ENCODE peak calls at places on chromosomes 5 and 9, in eight cellular contexts. One of them, this sample, is unnamed.

GRCh38 chr5:179319123-179319522 is 26.1 kb downstream of the ADAMTS2 start:
- DNase-seq in colonic mucosa: no peak
- DNase-seq in pancreas: no peak
- DNase-seq in upper lobe of right lung: peak; percentile 29
- DNase-seq in fibroblast of lung: no peak
- DNase-seq in ascending aorta: no peak
- DNase-seq in cardiac muscle cell: no peak
- DNase-seq in H1: no peak
- DNase-seq in this sample: no peak

GRCh38 chr9:32550046-32550608 is 2.0 kb upstream of the SMIM27 start:
- DNase-seq in cardiac muscle cell: peak; percentile 18
- DNase-seq in H1: no peak
- DNase-seq in pancreas: no peak
- DNase-seq in upper lobe of right lung: no peak
- DNase-seq in ascending aorta: no peak
- DNase-seq in fibroblast of lung: peak; percentile 41
- DNase-seq in colonic mucosa: no peak
- DNase-seq in this sample: peak; percentile 32

GRCh38 chr5:159405611-159406031 is 75.3 kb upstream of the IL12B start:
- DNase-seq in fibroblast of lung: no peak
- DNase-seq in cardiac muscle cell: no peak
- DNase-seq in colonic mucosa: no peak
- DNase-seq in H1: no peak
- DNase-seq in pancreas: no peak
- DNase-seq in upper lobe of right lung: no peak
- DNase-seq in ascending aorta: no peak
- DNase-seq in this sample: no peak

GRCh38 chr9:127065592-127065991 is 56.8 kb downstream of the ANGPTL2 start:
- DNase-seq in pancreas: no peak
- DNase-seq in upper lobe of right lung: no peak
- DNase-seq in colonic mucosa: no peak
- DNase-seq in cardiac muscle cell: no peak
- DNase-seq in H1: no peak
- DNase-seq in ascending aorta: no peak
- DNase-seq in fibroblast of lung: peak; percentile 47
- DNase-seq in this sample: peak; percentile 45

GRCh38 chr5:157387683-157388093 is 72.3 kb upstream of the NIPAL4 start:
- DNase-seq in ascending aorta: peak; percentile 88
- DNase-seq in colonic mucosa: no peak
- DNase-seq in upper lobe of right lung: no peak
- DNase-seq in cardiac muscle cell: peak; percentile 42
- DNase-seq in fibroblast of lung: peak; percentile 97
- DNase-seq in pancreas: no peak
- DNase-seq in H1: no peak
- DNase-seq in this sample: peak; percentile 88

GRCh38 chr9:108466238-108466637 is 389.5 kb downstream of the ACTL7B start:
- DNase-seq in colonic mucosa: no peak
- DNase-seq in H1: no peak
- DNase-seq in fibroblast of lung: no peak
- DNase-seq in upper lobe of right lung: no peak
- DNase-seq in ascending aorta: no peak
- DNase-seq in pancreas: no peak
- DNase-seq in cardiac muscle cell: no peak
- DNase-seq in this sample: no peak

GRCh38 chr5:84191296-84191695 is 193.4 kb downstream of the EDIL3 start:
- DNase-seq in pancreas: no peak
- DNase-seq in cardiac muscle cell: peak; percentile 5
- DNase-seq in H1: no peak
- DNase-seq in colonic mucosa: peak; percentile 27
- DNase-seq in upper lobe of right lung: no peak
- DNase-seq in ascending aorta: no peak
- DNase-seq in fibroblast of lung: no peak
- DNase-seq in this sample: peak; percentile 7

GRCh38 chr9:136645903-136646754 is 16.6 kb upstream of the EGFL7 start:
- DNase-seq in ascending aorta: no peak
- DNase-seq in H1: no peak
- DNase-seq in pancreas: no peak
- DNase-seq in fibroblast of lung: no peak
- DNase-seq in upper lobe of right lung: peak; percentile 76
- DNase-seq in cardiac muscle cell: no peak
- DNase-seq in colonic mucosa: no peak
- DNase-seq in this sample: no peak

GRCh38 chr5:179266291-179267070 is 78.8 kb downstream of the ADAMTS2 start:
- DNase-seq in fibroblast of lung: no peak
- DNase-seq in pancreas: no peak
- DNase-seq in cardiac muscle cell: no peak
- DNase-seq in H1: no peak
- DNase-seq in ascending aorta: peak; percentile 58
- DNase-seq in upper lobe of right lung: peak; percentile 48
- DNase-seq in colonic mucosa: no peak
- DNase-seq in this sample: no peak

GRCh38 chr9:78905387-78905786 is 608.5 kb downstream of the PSAT1 start:
- DNase-seq in H1: no peak
- DNase-seq in pancreas: no peak
- DNase-seq in fibroblast of lung: no peak
- DNase-seq in colonic mucosa: no peak
- DNase-seq in ascending aorta: no peak
- DNase-seq in cardiac muscle cell: no peak
- DNase-seq in upper lobe of right lung: no peak
- DNase-seq in this sample: no peak

GRCh38 chr9:133838859-133839507 is 100.8 kb upstream of the SARDH start:
- DNase-seq in upper lobe of right lung: no peak
- DNase-seq in H1: no peak
- DNase-seq in fibroblast of lung: no peak
- DNase-seq in colonic mucosa: no peak
- DNase-seq in ascending aorta: no peak
- DNase-seq in cardiac muscle cell: no peak
- DNase-seq in pancreas: no peak
- DNase-seq in this sample: no peak

GRCh38 chr9:108142504-108143201 is 653.1 kb upstream of the KLF4 start:
- DNase-seq in colonic mucosa: peak; percentile 80
- DNase-seq in fibroblast of lung: peak; percentile 94
- DNase-seq in upper lobe of right lung: peak; percentile 73
- DNase-seq in H1: no peak
- DNase-seq in ascending aorta: peak; percentile 93
- DNase-seq in pancreas: no peak
- DNase-seq in cardiac muscle cell: peak; percentile 8
- DNase-seq in this sample: peak; percentile 51

GRCh38 chr9:125438506-125439433 is 177.1 kb downstream of the GAPVD1 start:
- DNase-seq in pancreas: no peak
- DNase-seq in fibroblast of lung: no peak
- DNase-seq in ascending aorta: no peak
- DNase-seq in colonic mucosa: no peak
- DNase-seq in upper lobe of right lung: no peak
- DNase-seq in cardiac muscle cell: no peak
- DNase-seq in H1: no peak
- DNase-seq in this sample: no peak

GRCh38 chr5:9654886-9655285 is 24.7 kb upstream of the TAS2R1 start:
- DNase-seq in cardiac muscle cell: no peak
- DNase-seq in H1: no peak
- DNase-seq in pancreas: no peak
- DNase-seq in colonic mucosa: no peak
- DNase-seq in ascending aorta: no peak
- DNase-seq in fibroblast of lung: no peak
- DNase-seq in upper lobe of right lung: no peak
- DNase-seq in this sample: peak; percentile 76

GRCh38 chr5:176818391-176819098 is 8.2 kb downstream of the UNC5A start:
- DNase-seq in pancreas: no peak
- DNase-seq in colonic mucosa: no peak
- DNase-seq in ascending aorta: no peak
- DNase-seq in upper lobe of right lung: no peak
- DNase-seq in fibroblast of lung: no peak
- DNase-seq in cardiac muscle cell: no peak
- DNase-seq in H1: no peak
- DNase-seq in this sample: no peak

GRCh38 chr5:156094001-156094400 is 233.0 kb upstream of the SGCD start:
- DNase-seq in colonic mucosa: no peak
- DNase-seq in H1: peak; percentile 10
- DNase-seq in upper lobe of right lung: no peak
- DNase-seq in ascending aorta: no peak
- DNase-seq in cardiac muscle cell: peak; percentile 23
- DNase-seq in pancreas: no peak
- DNase-seq in fibroblast of lung: no peak
- DNase-seq in this sample: no peak

GRCh38 chr9:99868845-99869244 is 37.6 kb upstream of the STX17 start:
- DNase-seq in pancreas: no peak
- DNase-seq in upper lobe of right lung: no peak
- DNase-seq in H1: no peak
- DNase-seq in colonic mucosa: no peak
- DNase-seq in ascending aorta: no peak
- DNase-seq in fibroblast of lung: no peak
- DNase-seq in cardiac muscle cell: no peak
- DNase-seq in this sample: peak; percentile 29

GRCh38 chr5:55303238-55303690 is 4.2 kb downstream of the DHX29 start:
- DNase-seq in fibroblast of lung: peak; percentile 91
- DNase-seq in ascending aorta: peak; percentile 68
- DNase-seq in upper lobe of right lung: no peak
- DNase-seq in colonic mucosa: peak; percentile 21
- DNase-seq in pancreas: no peak
- DNase-seq in cardiac muscle cell: no peak
- DNase-seq in H1: no peak
- DNase-seq in this sample: peak; percentile 51

GRCh38 chr5:38060354-38060753 is 198.0 kb upstream of the EGFLAM start:
- DNase-seq in upper lobe of right lung: no peak
- DNase-seq in ascending aorta: no peak
- DNase-seq in cardiac muscle cell: no peak
- DNase-seq in colonic mucosa: no peak
- DNase-seq in H1: no peak
- DNase-seq in fibroblast of lung: peak; percentile 39
- DNase-seq in pancreas: no peak
- DNase-seq in this sample: peak; percentile 27

GRCh38 chr5:170293273-170293672 is 4.3 kb downstream of the LCP2 start:
- DNase-seq in ascending aorta: no peak
- DNase-seq in colonic mucosa: peak; percentile 59
- DNase-seq in pancreas: peak; percentile 54
- DNase-seq in H1: no peak
- DNase-seq in fibroblast of lung: no peak
- DNase-seq in upper lobe of right lung: peak; percentile 78
- DNase-seq in cardiac muscle cell: no peak
- DNase-seq in this sample: no peak

GRCh38 chr9:7196467-7196866 is 438.7 kb downstream of the KDM4C start:
- DNase-seq in pancreas: no peak
- DNase-seq in fibroblast of lung: no peak
- DNase-seq in H1: no peak
- DNase-seq in ascending aorta: no peak
- DNase-seq in cardiac muscle cell: no peak
- DNase-seq in upper lobe of right lung: no peak
- DNase-seq in colonic mucosa: no peak
- DNase-seq in this sample: no peak

GRCh38 chr5:112491257-112491656 is 72.2 kb upstream of the EPB41L4A start:
- DNase-seq in pancreas: no peak
- DNase-seq in upper lobe of right lung: no peak
- DNase-seq in colonic mucosa: no peak
- DNase-seq in cardiac muscle cell: no peak
- DNase-seq in fibroblast of lung: no peak
- DNase-seq in H1: no peak
- DNase-seq in ascending aorta: no peak
- DNase-seq in this sample: no peak

GRCh38 chr5:101675510-101675909 is 620.6 kb downstream of the SLCO4C1 start:
- DNase-seq in ascending aorta: no peak
- DNase-seq in colonic mucosa: no peak
- DNase-seq in pancreas: no peak
- DNase-seq in H1: no peak
- DNase-seq in fibroblast of lung: no peak
- DNase-seq in upper lobe of right lung: no peak
- DNase-seq in cardiac muscle cell: no peak
- DNase-seq in this sample: no peak

GRCh38 chr5:150413176-150413901 is 629 bp upstream of the CD74 start:
- DNase-seq in fibroblast of lung: no peak
- DNase-seq in pancreas: no peak
- DNase-seq in colonic mucosa: no peak
- DNase-seq in ascending aorta: no peak
- DNase-seq in upper lobe of right lung: peak; percentile 50
- DNase-seq in H1: no peak
- DNase-seq in cardiac muscle cell: no peak
- DNase-seq in this sample: no peak

GRCh38 chr5:150412319-150413175 is at the start of gene CD74:
- DNase-seq in H1: no peak
- DNase-seq in colonic mucosa: peak; percentile 84
- DNase-seq in cardiac muscle cell: peak; percentile 76
- DNase-seq in pancreas: peak; percentile 87
- DNase-seq in ascending aorta: peak; percentile 93
- DNase-seq in upper lobe of right lung: peak; percentile 95
- DNase-seq in fibroblast of lung: no peak
- DNase-seq in this sample: peak; percentile 45

GRCh38 chr5:150409638-150410523 is 2.8 kb downstream of the CD74 start:
- DNase-seq in H1: peak; percentile 44
- DNase-seq in upper lobe of right lung: peak; percentile 84
- DNase-seq in pancreas: peak; percentile 86
- DNase-seq in fibroblast of lung: peak; percentile 86
- DNase-seq in cardiac muscle cell: peak; percentile 89
- DNase-seq in ascending aorta: peak; percentile 92
- DNase-seq in colonic mucosa: peak; percentile 87
- DNase-seq in this sample: peak; percentile 86

GRCh38 chr5:150411245-150411979 is 1.3 kb downstream of the CD74 start:
- DNase-seq in cardiac muscle cell: peak; percentile 50
- DNase-seq in upper lobe of right lung: peak; percentile 81
- DNase-seq in fibroblast of lung: no peak
- DNase-seq in ascending aorta: no peak
- DNase-seq in H1: no peak
- DNase-seq in colonic mucosa: peak; percentile 38
- DNase-seq in pancreas: peak; percentile 56
- DNase-seq in this sample: peak; percentile 28

GRCh38 chr5:150410524-150411244 is 2.0 kb downstream of the CD74 start:
- DNase-seq in cardiac muscle cell: peak; percentile 87
- DNase-seq in colonic mucosa: peak; percentile 80
- DNase-seq in ascending aorta: peak; percentile 86
- DNase-seq in H1: no peak
- DNase-seq in pancreas: peak; percentile 80
- DNase-seq in fibroblast of lung: peak; percentile 76
- DNase-seq in upper lobe of right lung: no peak
- DNase-seq in this sample: peak; percentile 65
- H3K27ac ChIP-seq in cardiac muscle cell: peak overlapping the region; percentile 22
- H3K27ac ChIP-seq in colonic mucosa: peak overlapping the region; percentile 79
- H3K27ac ChIP-seq in ascending aorta: peak overlapping the region; percentile 86
- H3K27ac ChIP-seq in H1: no peak overlapping the region
- H3K27ac ChIP-seq in pancreas: peak overlapping the region; percentile 41
- H3K27ac ChIP-seq in fibroblast of lung: no peak overlapping the region
- H3K27ac ChIP-seq in upper lobe of right lung: peak overlapping the region; percentile 97
- H3K27ac ChIP-seq in this sample: no peak overlapping the region

GRCh38 chr5:321726-322251 is 275 bp downstream of the AHRR start:
- DNase-seq in fibroblast of lung: no peak
- DNase-seq in colonic mucosa: no peak
- DNase-seq in H1: no peak
- DNase-seq in pancreas: no peak
- DNase-seq in ascending aorta: no peak
- DNase-seq in upper lobe of right lung: peak; percentile 65
- DNase-seq in cardiac muscle cell: no peak
- DNase-seq in this sample: no peak
- H3K27me3 ChIP-seq in fibroblast of lung: no peaks in the 10 kb centered on the region
- H3K27me3 ChIP-seq in colonic mucosa: peaks cover 38% of the 10 kb centered on the region
- H3K27me3 ChIP-seq in H1: peaks cover 52% of the 10 kb centered on the region
- H3K27me3 ChIP-seq in pancreas: peaks cover 12% of the 10 kb centered on the region
- H3K27me3 ChIP-seq in ascending aorta: peaks cover 9% of the 10 kb centered on the region
- H3K27me3 ChIP-seq in upper lobe of right lung: peaks cover 11% of the 10 kb centered on the region
- H3K27me3 ChIP-seq in cardiac muscle cell: peaks cover 65% of the 10 kb centered on the region
- H3K27me3 ChIP-seq in this sample: peaks cover 4% of the 10 kb centered on the region

GRCh38 chr5:133289686-133290367 is 238.0 kb downstream of the HSPA4 start:
- DNase-seq in upper lobe of right lung: no peak
- DNase-seq in ascending aorta: no peak
- DNase-seq in cardiac muscle cell: peak; percentile 22
- DNase-seq in colonic mucosa: no peak
- DNase-seq in fibroblast of lung: no peak
- DNase-seq in H1: no peak
- DNase-seq in pancreas: no peak
- DNase-seq in this sample: no peak
- H3K27ac ChIP-seq in upper lobe of right lung: no peak overlapping the region
- H3K27ac ChIP-seq in ascending aorta: no peak overlapping the region
- H3K27ac ChIP-seq in cardiac muscle cell: no peak overlapping the region
- H3K27ac ChIP-seq in colonic mucosa: no peak overlapping the region
- H3K27ac ChIP-seq in fibroblast of lung: no peak overlapping the region
- H3K27ac ChIP-seq in H1: no peak overlapping the region
- H3K27ac ChIP-seq in pancreas: no peak overlapping the region
- H3K27ac ChIP-seq in this sample: no peak overlapping the region

GRCh38 chr9:98806394-98807069 is 938 bp upstream of the GALNT12 start:
- DNase-seq in fibroblast of lung: peak; percentile 40
- DNase-seq in pancreas: no peak
- DNase-seq in upper lobe of right lung: no peak
- DNase-seq in ascending aorta: no peak
- DNase-seq in H1: no peak
- DNase-seq in colonic mucosa: no peak
- DNase-seq in cardiac muscle cell: no peak
- DNase-seq in this sample: no peak
- H3K27me3 ChIP-seq in fibroblast of lung: no peaks in the 10 kb centered on the region
- H3K27me3 ChIP-seq in pancreas: no peaks in the 10 kb centered on the region
- H3K27me3 ChIP-seq in upper lobe of right lung: no peaks in the 10 kb centered on the region
- H3K27me3 ChIP-seq in ascending aorta: no peaks in the 10 kb centered on the region
- H3K27me3 ChIP-seq in H1: no peaks in the 10 kb centered on the region
- H3K27me3 ChIP-seq in colonic mucosa: no peaks in the 10 kb centered on the region
- H3K27me3 ChIP-seq in cardiac muscle cell: peaks cover 8% of the 10 kb centered on the region
- H3K27me3 ChIP-seq in this sample: no peaks in the 10 kb centered on the region

This sample was measured in brain microvascular endothelial cell.